ENCODE peak calls at places on chromosomes 11 and 22, in ten cellular contexts. B is OCI-LY7, S is brain microvascular endothelial cell, R is tibial nerve, A is colonic mucosa, L is fibroblast of mammary gland, M is A549, J is right lobe of liver, U is stomach, K is neural progenitor cell. H is an unnamed sample.

GRCh38 chr11:121614661-121615240 is 162.0 kb upstream of the SORL1-AS1 start:
- DNase-seq in B (no peak), S (no peak), R (no peak), A (no peak), L (no peak), M (no peak), J (no peak), U (no peak), K (no peak), H (no peak)

GRCh38 chr11:74726547-74727182 is 4.6 kb downstream of the CHRDL2 start:
- DNase-seq in B (peak), S (peak), R (peak), A (peak), L (peak), M (peak), J (peak), U (peak), K (peak), H (peak)

GRCh38 chr22:23847991-23848864 is 9.4 kb upstream of the DERL3 start:
- DNase-seq in B (peak), S (no peak), R (no peak), A (no peak), L (no peak), M (no peak), J (no peak), U (no peak), K (peak), H (peak)

GRCh38 chr11:19725379-19726079 is 12.9 kb downstream of the NAV2 start:
- DNase-seq in B (no peak), S (no peak), R (no peak), A (no peak), L (no peak), M (no peak), J (no peak), U (peak), K (no peak), H (no peak)

GRCh38 chr11:97722065-97722464 is 1298.7 kb upstream of the CNTN5 start:
- DNase-seq in B (no peak), S (peak), R (no peak), A (no peak), L (peak), M (no peak), J (no peak), U (no peak), K (no peak), H (no peak)

GRCh38 chr11:128741928-128742327 is 48.1 kb downstream of the FLI1 start:
- DNase-seq in B (no peak), S (no peak), R (no peak), A (no peak), L (no peak), M (no peak), J (no peak), U (no peak), K (no peak), H (no peak)

GRCh38 chr11:86538223-86538548 is 134.2 kb downstream of the ME3 start:
- DNase-seq in B (no peak), S (no peak), R (no peak), A (no peak), L (no peak), M (no peak), J (no peak), U (no peak), K (no peak), H (no peak)

GRCh38 chr22:48781391-48781790 is 1046.3 kb downstream of the BRD1 start:
- DNase-seq in B (no peak), S (no peak), R (no peak), A (no peak), L (no peak), M (no peak), J (no peak), U (no peak), K (no peak), H (no peak)

GRCh38 chr11:116687458-116688201 is 85.2 kb downstream of the BUD13 start:
- DNase-seq in B (no peak), S (no peak), R (no peak), A (no peak), L (no peak), M (no peak), J (no peak), U (no peak), K (peak), H (no peak)

GRCh38 chr22:27810566-27810965 is 9.0 kb upstream of the MN1 start:
- DNase-seq in B (no peak), S (no peak), R (peak), A (peak), L (peak), M (no peak), J (peak), U (peak), K (peak), H (peak)

GRCh38 chr22:30386960-30387848 is at the start of gene RNF215:
- DNase-seq in B (peak), S (peak), R (peak), A (peak), L (peak), M (peak), J (peak), U (peak), K (peak), H (peak)

GRCh38 chr22:37802310-37803194 is 5.2 kb upstream of the GCAT start:
- DNase-seq in B (no peak), S (no peak), R (peak), A (peak), L (no peak), M (no peak), J (peak), U (peak), K (peak), H (peak)

GRCh38 chr11:56296877-56297276 is 4.8 kb upstream of the OR8H1 start:
- DNase-seq in B (no peak), S (no peak), R (no peak), A (no peak), L (no peak), M (no peak), J (no peak), U (no peak), K (no peak), H (no peak)

GRCh38 chr11:130478881-130479280 is 30.4 kb downstream of the ADAMTS15 start:
- DNase-seq in B (no peak), S (peak), R (peak), A (peak), L (peak), M (no peak), J (no peak), U (no peak), K (no peak), H (no peak)

GRCh38 chr11:100080401-100080800 is 606.7 kb upstream of the ARHGAP42 start:
- DNase-seq in B (no peak), S (no peak), R (no peak), A (no peak), L (no peak), M (no peak), J (no peak), U (no peak), K (peak), H (no peak)

GRCh38 chr11:106524446-106524845 is 447.0 kb downstream of the AASDHPPT start:
- DNase-seq in B (no peak), S (no peak), R (no peak), A (no peak), L (no peak), M (no peak), J (no peak), U (no peak), K (no peak), H (no peak)

GRCh38 chr11:2804701-2805387 is 80.7 kb downstream of the CDKN1C start:
- DNase-seq in B (no peak), S (no peak), R (no peak), A (peak), L (no peak), M (no peak), J (peak), U (peak), K (peak), H (peak)

GRCh38 chr22:27687984-27688545 is 113.5 kb downstream of the MN1 start:
- DNase-seq in B (no peak), S (no peak), R (no peak), A (no peak), L (peak), M (no peak), J (no peak), U (no peak), K (no peak), H (no peak)

GRCh38 chr11:134479206-134479955 is 67.3 kb upstream of the B3GAT1 start:
- DNase-seq in B (no peak), S (no peak), R (no peak), A (no peak), L (no peak), M (no peak), J (no peak), U (no peak), K (no peak), H (no peak)

GRCh38 chr22:32327066-32327465 is 30.6 kb upstream of the RFPL3 start:
- DNase-seq in B (no peak), S (no peak), R (no peak), A (no peak), L (peak), M (no peak), J (no peak), U (peak), K (no peak), H (no peak)

GRCh38 chr22:23184764-23185113 is 4.4 kb downstream of the BCR start:
- DNase-seq in B (no peak), S (no peak), R (no peak), A (no peak), L (no peak), M (no peak), J (no peak), U (no peak), K (no peak), H (no peak)

GRCh38 chr11:61109671-61110070 is 7.4 kb downstream of the CD5 start:
- DNase-seq in B (no peak), S (no peak), R (no peak), A (no peak), L (no peak), M (no peak), J (no peak), U (no peak), K (no peak), H (no peak)

GRCh38 chr11:62138630-62139425 is 15.0 kb downstream of the INCENP start:
- DNase-seq in B (no peak), S (no peak), R (no peak), A (no peak), L (no peak), M (no peak), J (no peak), U (no peak), K (no peak), H (no peak)

GRCh38 chr22:30876925-30877553 is 91.5 kb downstream of the MORC2 start:
- DNase-seq in B (no peak), S (no peak), R (peak), A (no peak), L (peak), M (no peak), J (no peak), U (no peak), K (no peak), H (no peak)

GRCh38 chr11:59247535-59248227 is 35.0 kb upstream of the MPEG1 start:
- DNase-seq in B (no peak), S (no peak), R (peak), A (no peak), L (peak), M (no peak), J (no peak), U (no peak), K (no peak), H (no peak)

GRCh38 chr11:128195057-128195751 is 392.2 kb downstream of the ETS1 start:
- DNase-seq in B (no peak), S (no peak), R (no peak), A (no peak), L (no peak), M (no peak), J (no peak), U (no peak), K (no peak), H (no peak)

GRCh38 chr11:81497202-81497804 is 1236.4 kb downstream of the FAM181B start:
- DNase-seq in B (peak), S (peak), R (peak), A (peak), L (peak), M (peak), J (no peak), U (no peak), K (peak), H (no peak)

GRCh38 chr22:49960967-49961600 is 512 bp downstream of the PIM3 start:
- DNase-seq in B (peak), S (peak), R (no peak), A (peak), L (no peak), M (no peak), J (peak), U (peak), K (peak), H (peak)

GRCh38 chr11:63226488-63227114 is 16.8 kb downstream of the SLC22A25 start:
- DNase-seq in B (no peak), S (no peak), R (no peak), A (no peak), L (no peak), M (no peak), J (no peak), U (no peak), K (no peak), H (no peak)

GRCh38 chr11:129278586-129279319 is 86.6 kb upstream of the ARHGAP32 start:
- DNase-seq in B (no peak), S (no peak), R (no peak), A (no peak), L (no peak), M (no peak), J (peak), U (no peak), K (peak), H (peak)

DNA sequence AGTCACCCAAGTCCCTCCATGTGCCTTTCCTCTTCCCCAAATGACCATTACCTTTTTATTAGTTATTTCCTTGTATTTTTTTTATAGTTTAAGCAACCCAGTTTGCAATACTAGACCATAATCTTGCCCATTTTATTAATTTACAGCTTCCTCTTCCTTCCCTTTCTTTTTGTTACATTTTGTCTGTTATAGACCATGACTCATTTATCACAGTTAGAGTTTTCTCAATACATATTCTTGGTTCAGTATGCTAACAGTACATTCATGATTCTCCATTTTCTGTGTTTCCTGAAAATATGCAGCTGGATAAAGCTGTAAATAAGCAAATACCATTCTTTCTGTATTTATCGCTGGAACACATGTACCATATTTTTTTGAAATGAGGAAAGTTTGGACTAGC is 376.7 kb upstream of the RAG2 start:
- DNase-seq in B (no peak), S (no peak), R (no peak), A (no peak), L (no peak), M (no peak), J (no peak), U (no peak), K (no peak), H (no peak)
- TF ChIP-seq CTCF in B (no peak), S (no peak), R (no peak), A (no peak), L (no peak), M (no peak), J (no peak), U (no peak), K (no peak), H (no peak)

GRCh38 chr11:45180888-45181594 is 34.6 kb downstream of the PRDM11 start:
- DNase-seq in B (no peak), S (peak), R (peak), A (peak), L (peak), M (peak), J (peak), U (peak), K (peak), H (peak)
- H3K4me3 ChIP-seq in B (no peak), S (peak), R (peak), A (peak), L (peak), M (peak), J (peak), U (peak), K (peak), H (peak)

GRCh38 chr11:125364085-125364822 is 131.8 kb downstream of the FEZ1 start:
- DNase-seq in B (no peak), S (peak), R (no peak), A (no peak), L (no peak), M (no peak), J (no peak), U (no peak), K (no peak), H (no peak)
- TF ChIP-seq CTCF in B (no peak), S (peak), R (no peak), A (no peak), L (no peak), M (no peak), J (no peak), U (no peak), K (peak), H (no peak)

GRCh38 chr22:29149841-29150555 is 55.7 kb upstream of the EMID1 start:
- DNase-seq in B (no peak), S (no peak), R (peak), A (no peak), L (no peak), M (no peak), J (no peak), U (no peak), K (peak), H (no peak)

GRCh38 chr22:29150701-29151100 is 55.0 kb upstream of the EMID1 start:
- DNase-seq in B (no peak), S (no peak), R (no peak), A (no peak), L (no peak), M (no peak), J (no peak), U (peak), K (no peak), H (no peak)

GRCh38 chr22:29152381-29153138 is 53.1 kb upstream of the EMID1 start:
- DNase-seq in B (no peak), S (no peak), R (peak), A (peak), L (no peak), M (no peak), J (no peak), U (peak), K (peak), H (no peak)

GRCh38 chr22:29151316-29151715 is 54.4 kb upstream of the EMID1 start:
- DNase-seq in B (no peak), S (no peak), R (no peak), A (no peak), L (no peak), M (no peak), J (no peak), U (peak), K (no peak), H (no peak)

DNA sequence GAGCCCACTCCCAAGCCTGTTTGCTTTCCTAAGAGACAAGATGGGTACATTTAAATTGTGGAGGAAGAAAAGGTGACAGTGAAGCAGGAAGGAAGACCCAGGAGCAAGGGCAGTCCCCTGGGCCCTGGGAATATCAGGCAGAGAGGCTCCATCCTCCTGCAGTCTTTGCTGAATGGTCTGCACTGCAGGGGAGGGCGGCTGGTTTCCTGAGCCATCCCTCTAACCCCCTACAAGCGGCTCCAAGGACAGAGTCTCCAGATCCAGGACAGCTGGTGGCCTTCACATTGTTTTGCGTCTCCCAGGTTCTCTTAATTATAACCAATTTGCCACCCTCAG is 53.7 kb upstream of the EMID1 start:
- DNase-seq in B (no peak), S (no peak), R (no peak), A (no peak), L (no peak), M (no peak), J (no peak), U (peak), K (peak), H (no peak)
- H3K4me3 ChIP-seq in B (no peak), S (no peak), R (no peak), A (no peak), L (no peak), M (no peak), J (no peak), U (no peak), K (no peak), H (no peak)

GRCh38 chr22:28935140-28935539 is 51.8 kb downstream of the ZNRF3 start:
- DNase-seq in B (no peak), S (no peak), R (no peak), A (no peak), L (no peak), M (no peak), J (no peak), U (no peak), K (no peak), H (no peak)

GRCh38 chr22:28934026-28934425 is 50.7 kb downstream of the ZNRF3 start:
- DNase-seq in B (no peak), S (no peak), R (no peak), A (no peak), L (no peak), M (no peak), J (no peak), U (no peak), K (no peak), H (no peak)

GRCh38 chr22:28936200-28936599 is 52.8 kb downstream of the ZNRF3 start:
- DNase-seq in B (no peak), S (no peak), R (no peak), A (no peak), L (no peak), M (no peak), J (no peak), U (no peak), K (no peak), H (no peak)

GRCh38 chr22:28937206-28938025 is 54.0 kb downstream of the ZNRF3 start:
- DNase-seq in B (no peak), S (no peak), R (no peak), A (no peak), L (no peak), M (no peak), J (no peak), U (no peak), K (no peak), H (no peak)

DNA sequence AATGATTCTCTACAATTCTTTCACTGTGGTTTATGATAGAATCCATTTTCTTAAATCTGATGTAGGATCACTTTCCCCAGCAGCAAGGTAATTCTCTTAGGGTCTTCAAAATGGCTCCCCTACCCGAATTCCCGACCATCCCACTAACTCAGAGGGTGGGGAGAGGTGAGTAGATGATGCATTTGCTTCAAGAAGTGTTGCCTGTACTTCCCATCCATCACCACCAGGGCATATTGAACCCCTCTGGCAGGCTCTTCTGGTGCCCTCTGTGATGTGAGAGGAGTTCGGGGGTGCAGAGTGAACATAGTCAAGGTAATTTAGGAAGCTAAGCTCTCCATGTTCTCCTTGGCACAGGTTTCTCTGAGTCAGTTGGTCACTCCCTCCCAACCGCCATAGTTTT is 52.3 kb downstream of the ZNRF3 start:
- DNase-seq in B (no peak), S (no peak), R (no peak), A (no peak), L (no peak), M (no peak), J (no peak), U (no peak), K (no peak), H (no peak)
- TF ChIP-seq CTCF in B (peak), S (peak), R (no peak), A (no peak), L (no peak), M (no peak), J (no peak), U (no peak), K (peak), H (no peak)

GRCh38 chr11:76889414-76889975 is 28.8 kb downstream of the ACER3 start:
- DNase-seq in B (no peak), S (no peak), R (no peak), A (no peak), L (no peak), M (no peak), J (no peak), U (no peak), K (no peak), H (no peak)

GRCh38 chr11:76888989-76889388 is 28.3 kb downstream of the ACER3 start:
- DNase-seq in B (no peak), S (peak), R (no peak), A (no peak), L (no peak), M (no peak), J (no peak), U (no peak), K (no peak), H (no peak)

GRCh38 chr11:76891285-76891684 is 30.6 kb downstream of the ACER3 start:
- DNase-seq in B (no peak), S (no peak), R (no peak), A (no peak), L (no peak), M (no peak), J (no peak), U (no peak), K (no peak), H (no peak)

GRCh38 chr11:76891793-76892192 is 31.1 kb downstream of the ACER3 start:
- DNase-seq in B (no peak), S (no peak), R (no peak), A (no peak), L (no peak), M (no peak), J (no peak), U (no peak), K (no peak), H (no peak)

GRCh38 chr11:76892305-76892704 is 31.6 kb downstream of the ACER3 start:
- DNase-seq in B (no peak), S (no peak), R (no peak), A (no peak), L (no peak), M (no peak), J (no peak), U (no peak), K (no peak), H (no peak)
- H3K4me3 ChIP-seq in B (no peak), S (no peak), R (no peak), A (no peak), L (no peak), M (no peak), J (no peak), U (no peak), K (no peak), H (no peak)

GRCh38 chr11:119999220-119999619 is 138.7 kb downstream of the TRIM29 start:
- DNase-seq in B (peak), S (no peak), R (no peak), A (no peak), L (no peak), M (no peak), J (no peak), U (no peak), K (peak), H (no peak)
- TF ChIP-seq CTCF in B (peak), S (peak), R (no peak), A (no peak), L (peak), M (no peak), J (no peak), U (no peak), K (peak), H (no peak)